ENCODE peak calls at places on chromosomes 6 and 20, in four cellular contexts. M is GM23338, B is fibroblast of lung, O is tibial nerve. I is an unnamed sample.
A peak's percentile ranks its signal among the peaks of the same experiment; 100 is the strongest.

GRCh38 chr6:129774697-129775447 is 64.9 kb upstream of the ARHGAP18 start:
- DNase-seq in M (peak; percentile 93), B (peak; percentile 73), O (peak; percentile 52), I (peak; percentile 90)

GRCh38 chr6:39530201-39530759 is 194.9 kb downstream of the KIF6 start:
- DNase-seq in M (no peak), B (peak; percentile 66), O (no peak), I (peak; percentile 32)

GRCh38 chr20:53162251-53162835 is 190.2 kb downstream of the TSHZ2 start:
- DNase-seq in M (peak; percentile 87), B (peak; percentile 91), O (peak; percentile 21), I (peak; percentile 59)

GRCh38 chr6:38131527-38131965 is 312.0 kb downstream of the ZFAND3 start:
- DNase-seq in M (no peak), B (peak; percentile 99), O (no peak), I (peak; percentile 97)

GRCh38 chr20:59153832-59154231 is 9.8 kb upstream of the ZNF831 start:
- DNase-seq in M (no peak), B (no peak), O (no peak), I (no peak)

GRCh38 chr6:44655368-44656342 is 268.1 kb downstream of the CDC5L start:
- DNase-seq in M (peak; percentile 89), B (peak; percentile 57), O (peak; percentile 57), I (peak; percentile 89)

GRCh38 chr6:131059486-131059885 is 3.6 kb downstream of the EPB41L2 start:
- DNase-seq in M (no peak), B (peak; percentile 64), O (no peak), I (peak; percentile 42)

GRCh38 chr20:36606171-36607116 is 865 bp downstream of the RAB5IF start:
- DNase-seq in M (peak; percentile 58), B (peak; percentile 21), O (no peak), I (peak; percentile 46)

GRCh38 chr6:146997062-146997461 is 207.2 kb upstream of the STXBP5 start:
- DNase-seq in M (no peak), B (peak; percentile 83), O (no peak), I (peak; percentile 69)

GRCh38 chr6:163392533-163392932 is 22.0 kb upstream of the QKI start:
- DNase-seq in M (no peak), B (peak; percentile 67), O (no peak), I (peak; percentile 71)

GRCh38 chr6:42742116-42742894 is 3.6 kb downstream of the TBCC start:
- DNase-seq in M (no peak), B (peak; percentile 83), O (no peak), I (no peak)

GRCh38 chr6:112511441-112511840 is 164.3 kb downstream of the RFPL4B start:
- DNase-seq in M (no peak), B (peak; percentile 19), O (no peak), I (no peak)

GRCh38 chr6:118410001-118410400 is 138.1 kb upstream of the PLN start:
- DNase-seq in M (no peak), B (no peak), O (no peak), I (no peak)

DNA sequence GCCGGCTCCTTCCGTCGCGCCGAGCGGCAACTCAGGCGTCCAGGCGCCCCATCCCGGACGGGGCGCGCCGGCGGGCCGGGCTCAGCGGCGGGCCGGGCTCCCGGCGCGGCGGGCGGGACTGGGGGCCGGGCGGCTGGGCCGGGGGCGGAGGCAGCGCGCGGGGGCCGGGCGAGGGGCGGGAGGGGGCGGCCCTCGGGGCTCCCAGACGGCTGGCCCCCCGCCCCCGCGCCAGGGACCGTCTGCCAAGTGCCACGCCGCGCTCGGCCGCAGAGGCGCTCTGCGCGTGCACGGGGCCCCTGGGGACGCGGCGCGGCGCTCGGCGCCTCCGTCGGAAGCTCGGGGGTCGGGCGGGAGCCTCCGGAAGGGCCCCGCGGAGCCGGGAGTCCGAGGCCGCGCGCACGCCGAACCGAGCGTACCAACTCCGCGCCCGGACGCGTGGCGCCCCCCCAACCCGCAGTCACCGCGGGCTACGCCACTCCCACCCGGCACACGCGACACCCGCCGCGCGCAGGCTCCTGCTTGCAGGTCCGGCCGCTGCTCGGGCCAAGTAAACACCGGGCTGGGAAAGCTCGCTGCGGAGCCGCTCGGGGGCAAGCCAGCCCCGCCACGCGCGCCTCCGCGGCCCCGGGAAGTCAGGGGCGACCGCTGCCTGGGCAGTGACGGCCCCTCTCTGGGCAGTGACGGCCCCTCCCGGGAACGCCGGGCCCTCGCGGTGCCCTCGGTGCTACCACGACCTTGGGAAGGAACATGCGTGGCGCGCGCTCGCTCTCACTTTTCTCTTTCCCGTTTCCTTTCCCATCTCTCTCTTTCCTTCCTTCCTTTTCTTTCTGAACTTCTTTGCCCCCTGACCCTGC is at the start of gene PREX1:
- DNase-seq in M (peak; percentile 89), B (peak; percentile 79), O (peak; percentile 48), I (peak; percentile 91)
- H3K4me1 ChIP-seq in M (peaks cover 24% of the 10 kb centered on the region), B (peaks cover 5% of the 10 kb centered on the region), O (peaks cover 21% of the 10 kb centered on the region), I (peaks cover 7% of the 10 kb centered on the region)

DNA sequence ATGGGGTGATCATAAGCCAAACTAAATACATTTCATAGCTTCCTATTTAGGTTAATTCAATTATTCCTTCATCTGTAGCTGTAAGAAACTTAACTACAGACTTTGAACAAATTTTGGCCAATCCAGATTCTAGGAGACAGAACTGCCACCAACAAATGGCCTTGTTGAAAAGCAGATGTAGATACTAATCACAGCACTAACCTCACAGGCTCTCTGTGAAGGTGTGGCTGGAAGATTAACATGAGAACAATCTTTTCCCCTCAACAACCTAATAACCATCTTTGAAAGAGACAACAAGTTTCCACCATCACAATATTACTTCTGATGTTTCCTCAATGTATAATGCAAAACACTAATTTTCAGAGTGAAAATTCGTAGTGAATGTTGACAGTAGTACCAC is 87.8 kb downstream of the SESN1 start:
- DNase-seq in M (no peak), B (no peak), O (no peak), I (no peak)
- H3K4me1 ChIP-seq in M (peaks cover 22% of the 10 kb centered on the region), B (no peaks in the 10 kb centered on the region), O (peaks cover 23% of the 10 kb centered on the region), I (peaks cover 12% of the 10 kb centered on the region)

GRCh38 chr6:125233216-125233615 is 68.6 kb downstream of the HDDC2 start:
- DNase-seq in M (no peak), B (no peak), O (no peak), I (no peak)
- H3K4me1 ChIP-seq in M (no peaks in the 10 kb centered on the region), B (peaks cover 6% of the 10 kb centered on the region), O (no peaks in the 10 kb centered on the region), I (peaks cover 7% of the 10 kb centered on the region)

DNA sequence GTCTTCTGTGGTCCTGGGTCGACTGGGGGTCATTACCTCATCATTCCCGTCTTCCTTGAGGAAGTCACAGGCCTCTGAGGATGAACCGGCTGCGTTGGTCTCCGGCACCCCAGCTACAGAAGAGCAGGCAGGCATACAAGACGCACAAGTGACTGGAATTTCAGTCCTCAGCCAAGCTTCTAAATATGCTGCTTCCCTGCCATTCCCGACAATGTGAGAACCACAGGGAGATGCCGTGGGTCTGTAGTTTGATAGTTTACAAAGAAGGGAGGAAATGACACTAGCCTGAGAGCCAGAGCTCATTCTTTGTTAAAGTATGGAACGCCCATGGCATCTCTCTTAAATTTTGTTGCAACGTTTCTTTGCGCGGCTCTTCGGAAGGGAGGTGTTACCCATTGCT is 25.7 kb downstream of the HEBP2 start:
- DNase-seq in M (peak; percentile 8), B (peak; percentile 31), O (no peak), I (no peak)
- H3K4me1 ChIP-seq in M (no peaks in the 10 kb centered on the region), B (peaks cover 3% of the 10 kb centered on the region), O (no peaks in the 10 kb centered on the region), I (peaks cover 21% of the 10 kb centered on the region)

GRCh38 chr20:19918965-19919329 is 98.2 kb upstream of the NAA20 start:
- DNase-seq in M (no peak), B (no peak), O (no peak), I (no peak)

GRCh38 chr20:19913927-19914614 is 103.1 kb upstream of the NAA20 start:
- DNase-seq in M (no peak), B (peak; percentile 62), O (no peak), I (no peak)

GRCh38 chr20:19911810-19912382 is 105.3 kb upstream of the NAA20 start:
- DNase-seq in M (no peak), B (no peak), O (no peak), I (no peak)

GRCh38 chr20:19917110-19917509 is 100.1 kb upstream of the NAA20 start:
- DNase-seq in M (no peak), B (no peak), O (no peak), I (no peak)

DNA sequence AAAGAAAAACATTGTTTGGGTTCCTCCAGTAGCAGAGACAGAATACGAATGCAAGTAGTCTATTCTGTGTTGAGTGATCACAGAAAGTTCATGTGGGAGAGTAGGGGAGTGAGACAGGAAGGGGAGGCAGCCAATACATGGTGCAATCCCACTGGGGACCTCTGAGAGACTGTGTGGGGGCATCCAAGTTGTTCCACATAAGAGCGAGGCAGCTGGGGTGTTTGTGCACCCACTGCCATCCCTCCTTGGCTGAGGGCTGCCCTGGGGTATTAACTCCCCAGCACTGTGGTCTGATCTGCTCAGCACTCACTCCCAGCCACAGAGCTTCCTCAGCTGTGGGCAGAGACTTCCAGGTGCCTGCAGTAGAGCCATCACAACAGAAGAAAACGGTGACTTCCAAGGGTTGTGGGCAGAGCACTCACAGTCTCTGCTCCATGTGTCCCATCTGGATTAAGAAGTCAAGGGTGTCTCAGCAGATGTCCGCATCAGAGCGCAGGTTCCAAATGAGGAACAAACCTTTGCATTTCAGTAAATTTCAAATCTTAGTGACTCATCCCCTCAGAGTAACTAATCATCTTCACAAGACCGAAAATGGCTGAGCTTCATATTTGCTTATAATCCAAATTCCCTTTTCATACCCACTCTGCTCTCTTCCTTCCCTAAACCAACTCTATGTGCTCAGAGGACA is 101.9 kb upstream of the NAA20 start:
- DNase-seq in M (no peak), B (peak; percentile 7), O (no peak), I (no peak)
- H3K4me1 ChIP-seq in M (peaks cover 7% of the 10 kb centered on the region), B (peaks cover 3% of the 10 kb centered on the region), O (peaks cover 7% of the 10 kb centered on the region), I (peaks cover 21% of the 10 kb centered on the region)

GRCh38 chr20:32481311-32482103 is 103.6 kb downstream of the NOL4L start:
- DNase-seq in M (no peak), B (no peak), O (no peak), I (no peak)

GRCh38 chr20:32479697-32480140 is 105.4 kb downstream of the NOL4L start:
- DNase-seq in M (no peak), B (no peak), O (no peak), I (no peak)

GRCh38 chr20:32482251-32483220 is 102.6 kb downstream of the NOL4L start:
- DNase-seq in M (peak; percentile 86), B (peak; percentile 35), O (no peak), I (peak; percentile 38)

GRCh38 chr20:32479012-32479411 is 106.1 kb downstream of the NOL4L start:
- DNase-seq in M (no peak), B (no peak), O (no peak), I (no peak)

GRCh38 chr20:32480361-32481199 is 104.6 kb downstream of the NOL4L start:
- DNase-seq in M (no peak), B (peak; percentile 62), O (no peak), I (no peak)
- H3K4me1 ChIP-seq in M (peaks cover 54% of the 10 kb centered on the region), B (peaks cover 8% of the 10 kb centered on the region), O (peaks cover 57% of the 10 kb centered on the region), I (peaks cover 45% of the 10 kb centered on the region)

GRCh38 chr6:107495196-107495643 is 5.3 kb downstream of the SOBP start:
- DNase-seq in M (no peak), B (no peak), O (no peak), I (peak; percentile 73)

GRCh38 chr6:107496892-107497684 is 7.2 kb downstream of the SOBP start:
- DNase-seq in M (no peak), B (no peak), O (no peak), I (no peak)

GRCh38 chr6:107491791-107492674 is 2.1 kb downstream of the SOBP start:
- DNase-seq in M (no peak), B (peak; percentile 66), O (peak; percentile 27), I (peak; percentile 87)

GRCh38 chr6:107493158-107494057 is 3.5 kb downstream of the SOBP start:
- DNase-seq in M (peak; percentile 59), B (peak; percentile 31), O (no peak), I (peak; percentile 77)

DNA sequence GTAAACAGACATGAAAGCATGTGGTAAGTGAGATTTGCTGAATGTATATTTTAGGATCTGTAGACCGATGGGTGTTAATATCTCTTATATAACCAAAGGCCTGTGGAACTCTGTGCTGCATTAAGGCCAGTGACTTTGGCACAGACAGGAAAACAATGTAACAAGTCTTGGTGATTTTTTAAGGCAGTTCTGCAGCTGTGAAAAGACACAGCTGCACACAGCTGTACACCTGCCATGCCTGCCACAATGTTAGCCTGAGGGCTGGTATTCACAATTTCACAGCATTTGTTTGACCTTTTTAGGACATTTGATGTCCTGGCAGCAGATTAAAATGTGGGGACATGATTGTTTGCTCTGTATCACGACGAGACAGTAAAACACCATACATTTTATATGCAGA is 6.1 kb downstream of the SOBP start:
- DNase-seq in M (no peak), B (no peak), O (no peak), I (no peak)
- H3K4me1 ChIP-seq in M (peaks cover 34% of the 10 kb centered on the region), B (peaks cover 19% of the 10 kb centered on the region), O (peaks cover 28% of the 10 kb centered on the region), I (peaks cover 42% of the 10 kb centered on the region)